ENCODE peak calls at places on chromosome 13, in five cellular contexts. S is GM04503; M is activated CD8-positive, alpha-beta memory T cell treated with anti-CD3 and anti-CD28 coated beads for 1 hour; C is uterus; Q is activated CD4-positive, alpha-beta T cell treated with anti-CD3 and anti-CD28 coated beads, Interleukin-2, amount 10 ng/mL, durations not matched to agents 7 days and 5 days. H is an unnamed sample.
A peak's percentile ranks its signal among the peaks of the same experiment; 100 is the strongest.

GRCh38 chr13:26977541-26977940 is 194.1 kb downstream of the USP12 start:
- DNase-seq in S (no peak), M (no peak), C (no peak), Q (no peak), H (no peak)

GRCh38 chr13:91409661-91410060 is 11.2 kb downstream of the GPC5 start:
- DNase-seq in S (no peak), M (no peak), C (no peak), Q (no peak), H (no peak)

GRCh38 chr13:94313321-94313720 is 166.2 kb downstream of the DCT start:
- DNase-seq in S (no peak), M (no peak), C (no peak), Q (no peak), H (no peak)

GRCh38 chr13:47901451-47901850 is 99.6 kb downstream of the SUCLA2 start:
- DNase-seq in S (no peak), M (no peak), C (no peak), Q (no peak), H (no peak)

GRCh38 chr13:38543561-38543960 is 143.3 kb upstream of the FREM2 start:
- DNase-seq in S (no peak), M (no peak), C (no peak), Q (no peak), H (no peak)

GRCh38 chr13:44373247-44373600 is 400 bp upstream of the SERP2 start:
- DNase-seq in S (no peak), M (no peak), C (no peak), Q (no peak), H (no peak)

GRCh38 chr13:113746143-113746525 is 12.9 kb upstream of the TMEM255B start:
- DNase-seq in S (no peak), M (no peak), C (no peak), Q (no peak), H (no peak)

GRCh38 chr13:109764474-109765292 is 21.7 kb downstream of the IRS2 start:
- DNase-seq in S (no peak), M (no peak), C (no peak), Q (peak; percentile 33), H (no peak)

GRCh38 chr13:58721273-58721672 is 1089.7 kb downstream of the PCDH17 start:
- DNase-seq in S (no peak), M (no peak), C (no peak), Q (no peak), H (no peak)

GRCh38 chr13:97977376-97977705 is 23.9 kb downstream of the IPO5 start:
- DNase-seq in S (no peak), M (no peak), C (no peak), Q (no peak), H (no peak)

GRCh38 chr13:36339600-36340155 is 6.5 kb downstream of the SPART start:
- DNase-seq in S (no peak), M (no peak), C (no peak), Q (no peak), H (no peak)

GRCh38 chr13:35388979-35389378 is 87.5 kb downstream of the MAB21L1 start:
- DNase-seq in S (peak; percentile 11), M (no peak), C (no peak), Q (no peak), H (no peak)

GRCh38 chr13:68810660-68811059 is 1297.0 kb upstream of the ATXN8OS start:
- DNase-seq in S (no peak), M (no peak), C (no peak), Q (no peak), H (no peak)

GRCh38 chr13:41065098-41065497 is 3.8 kb downstream of the WBP4 start:
- DNase-seq in S (peak; percentile 63), M (no peak), C (no peak), Q (no peak), H (no peak)

GRCh38 chr13:77184455-77184854 is 142.4 kb downstream of the MYCBP2 start:
- DNase-seq in S (no peak), M (no peak), C (no peak), Q (no peak), H (no peak)

GRCh38 chr13:60229708-60230272 is 66.1 kb upstream of the DIAPH3 start:
- DNase-seq in S (no peak), M (no peak), C (no peak), Q (no peak), H (no peak)

GRCh38 chr13:31755803-31756212 is 16.5 kb downstream of the RXFP2 start:
- DNase-seq in S (peak; percentile 81), M (no peak), C (no peak), Q (no peak), H (no peak)

GRCh38 chr13:107289540-107289939 is 721.6 kb upstream of the ARGLU1 start:
- DNase-seq in S (peak; percentile 21), M (no peak), C (no peak), Q (no peak), H (no peak)

GRCh38 chr13:72864142-72865035 is 82.5 kb downstream of the PIBF1 start:
- DNase-seq in S (peak; percentile 29), M (no peak), C (no peak), Q (no peak), H (no peak)

H was measured in effector CD4-positive, alpha-beta T cell.